ENCODE peak calls at places on chromosomes 11 and 22, in four cellular contexts. One of them, this sample, is unnamed.

GRCh38 chr11:87528752-87529151 is 491.0 kb downstream of the TMEM135 start:
- DNase-seq in naive thymus-derived CD8-positive, alpha-beta T cell: no peak
- DNase-seq in caudate nucleus: no peak
- DNase-seq in NCI-H2081: no peak
- DNase-seq in this sample: no peak

GRCh38 chr11:46121328-46121723 is at the start of gene PHF21A:
- DNase-seq in NCI-H2081: peak; percentile 89
- DNase-seq in naive thymus-derived CD8-positive, alpha-beta T cell: peak; percentile 93
- DNase-seq in caudate nucleus: peak; percentile 90
- DNase-seq in this sample: peak; percentile 86

GRCh38 chr11:35803115-35803514 is 140.5 kb downstream of the TRIM44 start:
- DNase-seq in naive thymus-derived CD8-positive, alpha-beta T cell: no peak
- DNase-seq in NCI-H2081: no peak
- DNase-seq in caudate nucleus: no peak
- DNase-seq in this sample: no peak

GRCh38 chr11:46381046-46381835 is at the start of gene MDK:
- DNase-seq in NCI-H2081: no peak
- DNase-seq in naive thymus-derived CD8-positive, alpha-beta T cell: no peak
- DNase-seq in caudate nucleus: no peak
- DNase-seq in this sample: no peak

GRCh38 chr22:37470087-37470445 is 16.1 kb downstream of the MFNG start:
- DNase-seq in NCI-H2081: no peak
- DNase-seq in caudate nucleus: no peak
- DNase-seq in naive thymus-derived CD8-positive, alpha-beta T cell: no peak
- DNase-seq in this sample: no peak

GRCh38 chr11:73463359-73463758 is 87.2 kb downstream of the RELT start:
- DNase-seq in NCI-H2081: no peak
- DNase-seq in caudate nucleus: no peak
- DNase-seq in naive thymus-derived CD8-positive, alpha-beta T cell: no peak
- DNase-seq in this sample: no peak

GRCh38 chr11:10042699-10043098 is 251.3 kb downstream of the SBF2 start:
- DNase-seq in naive thymus-derived CD8-positive, alpha-beta T cell: no peak
- DNase-seq in caudate nucleus: no peak
- DNase-seq in NCI-H2081: no peak
- DNase-seq in this sample: no peak

GRCh38 chr22:34410111-34410510 is 489.8 kb upstream of the LARGE1 start:
- DNase-seq in naive thymus-derived CD8-positive, alpha-beta T cell: no peak
- DNase-seq in NCI-H2081: no peak
- DNase-seq in caudate nucleus: no peak
- DNase-seq in this sample: no peak

GRCh38 chr11:118321386-118322082 is 17.0 kb downstream of the CD3E start:
- DNase-seq in naive thymus-derived CD8-positive, alpha-beta T cell: no peak
- DNase-seq in caudate nucleus: no peak
- DNase-seq in NCI-H2081: no peak
- DNase-seq in this sample: no peak

GRCh38 chr22:37803195-37803635 is 4.5 kb upstream of the GCAT start:
- DNase-seq in NCI-H2081: no peak
- DNase-seq in caudate nucleus: no peak
- DNase-seq in naive thymus-derived CD8-positive, alpha-beta T cell: no peak
- DNase-seq in this sample: no peak

GRCh38 chr22:19070397-19071169 is 51.6 kb downstream of the DGCR2 start:
- DNase-seq in NCI-H2081: no peak
- DNase-seq in caudate nucleus: no peak
- DNase-seq in naive thymus-derived CD8-positive, alpha-beta T cell: no peak
- DNase-seq in this sample: no peak

GRCh38 chr11:133029096-133029495 is 503.2 kb downstream of the OPCML start:
- DNase-seq in naive thymus-derived CD8-positive, alpha-beta T cell: no peak
- DNase-seq in caudate nucleus: no peak
- DNase-seq in NCI-H2081: no peak
- DNase-seq in this sample: no peak

GRCh38 chr11:27116684-27117083 is 76.1 kb downstream of the BBOX1 start:
- DNase-seq in NCI-H2081: no peak
- DNase-seq in naive thymus-derived CD8-positive, alpha-beta T cell: no peak
- DNase-seq in caudate nucleus: no peak
- DNase-seq in this sample: no peak

This sample was measured in CD4-positive, CD25-positive, alpha-beta regulatory T cell.